ENCODE peak calls at places on chromosomes 5 and 9, in seven cellular contexts. One of them, this sample, is unnamed.

GRCh38 chr5:155587458-155587857 is 573.9 kb downstream of the KIF4B start:
- DNase-seq in CD8-positive, alpha-beta T cell: no peak
- DNase-seq in neural progenitor cell: no peak
- DNase-seq in esophagus muscularis mucosa: no peak
- DNase-seq in pancreas: no peak
- DNase-seq in fibroblast of pulmonary artery: no peak
- DNase-seq in mucosa of descending colon: no peak
- DNase-seq in this sample: no peak

GRCh38 chr9:133074111-133074651 is 12.4 kb downstream of the CEL start:
- DNase-seq in CD8-positive, alpha-beta T cell: no peak
- DNase-seq in neural progenitor cell: no peak
- DNase-seq in esophagus muscularis mucosa: no peak
- DNase-seq in pancreas: peak
- DNase-seq in fibroblast of pulmonary artery: peak
- DNase-seq in mucosa of descending colon: no peak
- DNase-seq in this sample: peak

GRCh38 chr9:126215486-126215885 is 111.1 kb upstream of the MVB12B start:
- DNase-seq in CD8-positive, alpha-beta T cell: no peak
- DNase-seq in neural progenitor cell: no peak
- DNase-seq in esophagus muscularis mucosa: no peak
- DNase-seq in pancreas: no peak
- DNase-seq in fibroblast of pulmonary artery: no peak
- DNase-seq in mucosa of descending colon: no peak
- DNase-seq in this sample: no peak

GRCh38 chr9:79611091-79611614 is 39.4 kb downstream of the TLE4 start:
- DNase-seq in CD8-positive, alpha-beta T cell: no peak
- DNase-seq in neural progenitor cell: peak
- DNase-seq in esophagus muscularis mucosa: no peak
- DNase-seq in pancreas: no peak
- DNase-seq in fibroblast of pulmonary artery: peak
- DNase-seq in mucosa of descending colon: no peak
- DNase-seq in this sample: peak

GRCh38 chr9:125432715-125433385 is 171.2 kb downstream of the GAPVD1 start:
- DNase-seq in CD8-positive, alpha-beta T cell: no peak
- DNase-seq in neural progenitor cell: no peak
- DNase-seq in esophagus muscularis mucosa: no peak
- DNase-seq in pancreas: no peak
- DNase-seq in fibroblast of pulmonary artery: no peak
- DNase-seq in mucosa of descending colon: no peak
- DNase-seq in this sample: no peak

GRCh38 chr9:6877671-6878161 is 119.9 kb downstream of the KDM4C start:
- DNase-seq in CD8-positive, alpha-beta T cell: no peak
- DNase-seq in neural progenitor cell: no peak
- DNase-seq in esophagus muscularis mucosa: no peak
- DNase-seq in pancreas: no peak
- DNase-seq in fibroblast of pulmonary artery: peak
- DNase-seq in mucosa of descending colon: no peak
- DNase-seq in this sample: peak

GRCh38 chr9:125261501-125262216 is at the start of gene GAPVD1:
- DNase-seq in CD8-positive, alpha-beta T cell: peak
- DNase-seq in neural progenitor cell: peak
- DNase-seq in esophagus muscularis mucosa: peak
- DNase-seq in pancreas: peak
- DNase-seq in fibroblast of pulmonary artery: peak
- DNase-seq in mucosa of descending colon: peak
- DNase-seq in this sample: peak

GRCh38 chr5:124865603-124866354 is 119.3 kb upstream of the ZNF608 start:
- DNase-seq in CD8-positive, alpha-beta T cell: no peak
- DNase-seq in neural progenitor cell: no peak
- DNase-seq in esophagus muscularis mucosa: no peak
- DNase-seq in pancreas: no peak
- DNase-seq in fibroblast of pulmonary artery: peak
- DNase-seq in mucosa of descending colon: no peak
- DNase-seq in this sample: no peak

GRCh38 chr9:108703414-108703813 is 152.4 kb downstream of the ACTL7B start:
- DNase-seq in CD8-positive, alpha-beta T cell: no peak
- DNase-seq in neural progenitor cell: no peak
- DNase-seq in esophagus muscularis mucosa: no peak
- DNase-seq in pancreas: no peak
- DNase-seq in fibroblast of pulmonary artery: no peak
- DNase-seq in mucosa of descending colon: no peak
- DNase-seq in this sample: no peak

GRCh38 chr5:55426455-55426854 is 108.3 kb downstream of the PLPP1 start:
- DNase-seq in CD8-positive, alpha-beta T cell: no peak
- DNase-seq in neural progenitor cell: no peak
- DNase-seq in esophagus muscularis mucosa: no peak
- DNase-seq in pancreas: no peak
- DNase-seq in fibroblast of pulmonary artery: no peak
- DNase-seq in mucosa of descending colon: no peak
- DNase-seq in this sample: no peak

GRCh38 chr9:109320734-109321448 is at the start of gene EPB41L4B:
- DNase-seq in CD8-positive, alpha-beta T cell: peak
- DNase-seq in neural progenitor cell: peak
- DNase-seq in esophagus muscularis mucosa: no peak
- DNase-seq in pancreas: peak
- DNase-seq in fibroblast of pulmonary artery: peak
- DNase-seq in mucosa of descending colon: peak
- DNase-seq in this sample: peak

GRCh38 chr9:79221084-79221483 is 350.7 kb upstream of the TLE4 start:
- DNase-seq in CD8-positive, alpha-beta T cell: no peak
- DNase-seq in neural progenitor cell: no peak
- DNase-seq in esophagus muscularis mucosa: no peak
- DNase-seq in pancreas: no peak
- DNase-seq in fibroblast of pulmonary artery: peak
- DNase-seq in mucosa of descending colon: no peak
- DNase-seq in this sample: peak

GRCh38 chr9:96350866-96351265 is 32.6 kb downstream of the SLC35D2 start:
- DNase-seq in CD8-positive, alpha-beta T cell: no peak
- DNase-seq in neural progenitor cell: no peak
- DNase-seq in esophagus muscularis mucosa: no peak
- DNase-seq in pancreas: no peak
- DNase-seq in fibroblast of pulmonary artery: no peak
- DNase-seq in mucosa of descending colon: no peak
- DNase-seq in this sample: no peak

GRCh38 chr9:96100385-96100978 is 201.5 kb downstream of the HSD17B3 start:
- DNase-seq in CD8-positive, alpha-beta T cell: no peak
- DNase-seq in neural progenitor cell: no peak
- DNase-seq in esophagus muscularis mucosa: no peak
- DNase-seq in pancreas: no peak
- DNase-seq in fibroblast of pulmonary artery: no peak
- DNase-seq in mucosa of descending colon: no peak
- DNase-seq in this sample: no peak

GRCh38 chr9:76884823-76885222 is 21.1 kb downstream of the PRUNE2 start:
- DNase-seq in CD8-positive, alpha-beta T cell: no peak
- DNase-seq in neural progenitor cell: no peak
- DNase-seq in esophagus muscularis mucosa: no peak
- DNase-seq in pancreas: no peak
- DNase-seq in fibroblast of pulmonary artery: no peak
- DNase-seq in mucosa of descending colon: no peak
- DNase-seq in this sample: no peak

GRCh38 chr9:76886318-76886717 is 19.6 kb downstream of the PRUNE2 start:
- DNase-seq in CD8-positive, alpha-beta T cell: no peak
- DNase-seq in neural progenitor cell: no peak
- DNase-seq in esophagus muscularis mucosa: no peak
- DNase-seq in pancreas: no peak
- DNase-seq in fibroblast of pulmonary artery: no peak
- DNase-seq in mucosa of descending colon: no peak
- DNase-seq in this sample: no peak

GRCh38 chr9:76883341-76883740 is 22.6 kb downstream of the PRUNE2 start:
- DNase-seq in CD8-positive, alpha-beta T cell: no peak
- DNase-seq in neural progenitor cell: no peak
- DNase-seq in esophagus muscularis mucosa: no peak
- DNase-seq in pancreas: no peak
- DNase-seq in fibroblast of pulmonary artery: no peak
- DNase-seq in mucosa of descending colon: no peak
- DNase-seq in this sample: no peak

GRCh38 chr9:76887951-76888350 is 18.0 kb downstream of the PRUNE2 start:
- DNase-seq in CD8-positive, alpha-beta T cell: no peak
- DNase-seq in neural progenitor cell: no peak
- DNase-seq in esophagus muscularis mucosa: no peak
- DNase-seq in pancreas: no peak
- DNase-seq in fibroblast of pulmonary artery: no peak
- DNase-seq in mucosa of descending colon: no peak
- DNase-seq in this sample: no peak

DNA sequence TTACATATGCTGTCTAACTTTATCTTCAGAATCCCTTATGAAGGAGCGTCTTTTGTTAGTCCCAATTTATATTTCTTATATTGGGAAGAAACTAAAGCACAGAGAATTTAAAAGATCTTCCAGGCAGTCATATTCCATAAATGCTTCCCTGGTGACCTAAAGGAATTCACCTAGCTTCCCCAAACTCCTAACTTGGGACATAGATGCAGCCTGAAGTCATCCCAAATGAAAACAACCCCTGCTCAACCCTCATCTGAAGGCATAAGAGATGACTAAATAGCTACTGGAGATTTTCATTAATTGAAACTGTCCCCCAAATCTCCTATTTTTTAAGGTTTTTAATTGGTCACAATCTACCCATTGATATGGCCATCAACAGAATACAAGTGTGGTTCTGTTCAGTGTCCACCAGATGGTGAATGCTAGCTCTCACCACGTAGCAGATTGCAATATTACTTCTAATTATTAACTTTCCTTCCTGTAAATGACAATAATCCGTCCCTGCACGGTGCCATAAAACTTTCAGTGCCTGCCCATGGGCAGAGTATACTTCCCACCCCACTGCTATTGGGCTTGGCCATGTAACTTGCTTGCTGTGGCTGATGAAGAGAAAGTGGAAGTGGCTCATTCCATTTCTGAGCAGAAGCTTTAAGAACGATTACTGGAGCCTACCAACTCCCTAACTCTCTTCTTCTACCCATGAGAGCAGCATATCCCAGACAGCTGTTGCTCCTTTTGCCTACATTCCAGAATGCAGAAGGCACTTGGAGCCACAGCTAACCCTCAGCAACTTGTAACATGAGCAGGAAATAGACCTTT is 18.7 kb downstream of the PRUNE2 start:
- DNase-seq in CD8-positive, alpha-beta T cell: no peak
- DNase-seq in neural progenitor cell: no peak
- DNase-seq in esophagus muscularis mucosa: no peak
- DNase-seq in pancreas: no peak
- DNase-seq in fibroblast of pulmonary artery: no peak
- DNase-seq in mucosa of descending colon: peak
- DNase-seq in this sample: no peak
- TF ChIP-seq CTCF in CD8-positive, alpha-beta T cell: no peak
- TF ChIP-seq CTCF in neural progenitor cell: no peak
- TF ChIP-seq CTCF in esophagus muscularis mucosa: no peak
- TF ChIP-seq CTCF in pancreas: no peak
- TF ChIP-seq CTCF in fibroblast of pulmonary artery: no peak
- TF ChIP-seq CTCF in mucosa of descending colon: no peak
- TF ChIP-seq CTCF in this sample: peak

DNA sequence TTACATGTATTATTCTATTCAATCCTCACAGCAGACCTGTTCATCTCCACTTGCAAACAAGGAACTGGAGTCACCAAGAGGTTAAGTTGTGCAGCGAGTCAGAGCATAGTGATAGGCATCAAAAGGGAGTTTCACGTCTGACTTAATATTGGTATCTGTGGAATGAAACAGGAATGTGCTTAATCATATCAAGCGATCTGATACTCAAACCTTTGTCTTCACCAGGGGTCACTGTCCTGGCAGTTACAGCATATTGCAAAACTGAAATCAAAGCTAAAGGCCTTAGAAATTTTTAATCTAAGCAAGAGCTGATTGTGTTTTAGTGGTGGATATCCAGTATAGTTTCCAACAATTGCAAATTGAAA is 271.6 kb downstream of the PLK2 start:
- DNase-seq in CD8-positive, alpha-beta T cell: no peak
- DNase-seq in neural progenitor cell: peak
- DNase-seq in esophagus muscularis mucosa: peak
- DNase-seq in pancreas: no peak
- DNase-seq in fibroblast of pulmonary artery: peak
- DNase-seq in mucosa of descending colon: no peak
- DNase-seq in this sample: peak
- TF ChIP-seq CTCF in CD8-positive, alpha-beta T cell: no peak
- TF ChIP-seq CTCF in neural progenitor cell: no peak
- TF ChIP-seq CTCF in esophagus muscularis mucosa: no peak
- TF ChIP-seq CTCF in pancreas: no peak
- TF ChIP-seq CTCF in fibroblast of pulmonary artery: no peak
- TF ChIP-seq CTCF in mucosa of descending colon: no peak
- TF ChIP-seq CTCF in this sample: peak

GRCh38 chr5:138748630-138749081 is 4.6 kb upstream of the CTNNA1 start:
- DNase-seq in CD8-positive, alpha-beta T cell: no peak
- DNase-seq in neural progenitor cell: no peak
- DNase-seq in esophagus muscularis mucosa: no peak
- DNase-seq in pancreas: no peak
- DNase-seq in fibroblast of pulmonary artery: peak
- DNase-seq in mucosa of descending colon: no peak
- DNase-seq in this sample: peak

GRCh38 chr5:138739938-138740337 is 13.3 kb upstream of the CTNNA1 start:
- DNase-seq in CD8-positive, alpha-beta T cell: no peak
- DNase-seq in neural progenitor cell: no peak
- DNase-seq in esophagus muscularis mucosa: no peak
- DNase-seq in pancreas: no peak
- DNase-seq in fibroblast of pulmonary artery: no peak
- DNase-seq in mucosa of descending colon: no peak
- DNase-seq in this sample: no peak

GRCh38 chr5:138743506-138743905 is 9.7 kb upstream of the CTNNA1 start:
- DNase-seq in CD8-positive, alpha-beta T cell: no peak
- DNase-seq in neural progenitor cell: peak
- DNase-seq in esophagus muscularis mucosa: no peak
- DNase-seq in pancreas: no peak
- DNase-seq in fibroblast of pulmonary artery: no peak
- DNase-seq in mucosa of descending colon: no peak
- DNase-seq in this sample: no peak

GRCh38 chr5:138745268-138745667 is 8.0 kb upstream of the CTNNA1 start:
- DNase-seq in CD8-positive, alpha-beta T cell: no peak
- DNase-seq in neural progenitor cell: no peak
- DNase-seq in esophagus muscularis mucosa: no peak
- DNase-seq in pancreas: no peak
- DNase-seq in fibroblast of pulmonary artery: no peak
- DNase-seq in mucosa of descending colon: no peak
- DNase-seq in this sample: no peak
- TF ChIP-seq CTCF in CD8-positive, alpha-beta T cell: no peak
- TF ChIP-seq CTCF in neural progenitor cell: no peak
- TF ChIP-seq CTCF in esophagus muscularis mucosa: no peak
- TF ChIP-seq CTCF in pancreas: no peak
- TF ChIP-seq CTCF in fibroblast of pulmonary artery: no peak
- TF ChIP-seq CTCF in mucosa of descending colon: no peak
- TF ChIP-seq CTCF in this sample: no peak

DNA sequence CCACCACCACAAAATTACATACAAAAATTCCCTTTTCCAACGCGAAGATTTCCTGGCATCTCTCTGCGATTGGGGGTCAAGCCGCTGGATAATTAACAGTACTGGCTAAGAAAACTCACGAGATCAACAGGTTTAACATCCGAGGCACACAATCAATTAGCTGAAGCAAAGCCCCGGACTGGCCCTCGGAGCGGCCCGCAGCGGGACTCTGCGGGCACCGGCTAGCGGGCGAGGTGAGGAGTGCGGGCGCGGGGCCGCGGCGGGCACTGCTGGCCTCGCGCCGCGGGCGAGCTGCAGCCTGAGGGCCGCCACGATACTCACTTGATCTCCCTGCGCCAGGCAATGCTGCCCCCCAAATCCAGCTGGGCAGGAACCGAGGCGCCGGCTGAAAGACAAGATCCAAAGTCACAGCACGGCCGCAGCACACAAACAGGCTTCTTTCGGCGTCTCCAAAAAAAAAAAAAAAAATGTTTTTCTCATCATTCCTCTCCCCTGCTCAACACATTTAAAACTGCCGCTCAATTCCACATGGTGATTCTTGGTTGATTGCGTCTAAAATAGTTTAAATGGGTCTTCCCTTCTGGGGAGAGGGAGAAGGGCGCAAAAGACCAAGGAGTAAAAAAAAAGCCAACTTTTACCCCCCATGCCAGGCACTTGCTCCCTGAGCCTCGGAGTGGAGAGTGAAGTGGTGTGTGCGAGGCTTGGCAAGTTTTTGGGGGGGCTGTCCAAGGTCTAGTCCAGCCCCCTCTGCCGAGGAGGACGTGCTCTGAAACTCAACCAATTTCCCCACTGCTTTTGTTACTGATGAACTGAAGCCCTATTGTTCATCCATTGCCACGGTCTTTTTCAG is 210.1 kb downstream of the MEF2C start:
- DNase-seq in CD8-positive, alpha-beta T cell: no peak
- DNase-seq in neural progenitor cell: peak
- DNase-seq in esophagus muscularis mucosa: no peak
- DNase-seq in pancreas: no peak
- DNase-seq in fibroblast of pulmonary artery: no peak
- DNase-seq in mucosa of descending colon: no peak
- DNase-seq in this sample: no peak
- TF ChIP-seq CTCF in CD8-positive, alpha-beta T cell: no peak
- TF ChIP-seq CTCF in neural progenitor cell: peak
- TF ChIP-seq CTCF in esophagus muscularis mucosa: no peak
- TF ChIP-seq CTCF in pancreas: no peak
- TF ChIP-seq CTCF in fibroblast of pulmonary artery: no peak
- TF ChIP-seq CTCF in mucosa of descending colon: no peak
- TF ChIP-seq CTCF in this sample: no peak

This sample was measured in HFFc6.